ENCODE peak calls at places on chromosomes 4 and X, in four cellular contexts. M is trophoblast cell, F is H9, O is H1. L is an unnamed sample.
A peak's percentile ranks its signal among the peaks of the same experiment; 100 is the strongest.

GRCh38 chr4:181504846-181505374 is 738.3 kb upstream of the TENM3 start:
- DNase-seq in M (no peak), F (no peak), O (no peak), L (no peak)

GRCh38 chrX:10112510-10112909 is 44.3 kb upstream of the CLCN4 start:
- DNase-seq in M (no peak), F (no peak), O (no peak), L (no peak)

GRCh38 chr4:6342530-6343293 is 73.1 kb downstream of the WFS1 start:
- DNase-seq in M (no peak), F (no peak), O (no peak), L (no peak)

GRCh38 chrX:153649178-153649914 is 2.3 kb downstream of the DUSP9 start:
- DNase-seq in M (peak; percentile 69), F (peak; percentile 76), O (no peak), L (no peak)

GRCh38 chrX:23398570-23398969 is 63.9 kb downstream of the PTCHD1 start:
- DNase-seq in M (no peak), F (no peak), O (no peak), L (no peak)

GRCh38 chr4:150818661-150819060 is 196.4 kb downstream of the LRBA start:
- DNase-seq in M (no peak), F (no peak), O (no peak), L (peak; percentile 67)

GRCh38 chr4:78058591-78059523 is 1.7 kb downstream of the FRAS1 start:
- DNase-seq in M (peak; percentile 54), F (peak; percentile 72), O (peak; percentile 21), L (peak; percentile 36)

GRCh38 chr4:168731006-168731636 is 234.3 kb downstream of the PALLD start:
- DNase-seq in M (no peak), F (no peak), O (no peak), L (peak; percentile 91)

GRCh38 chrX:2507904-2508630 is 7.3 kb upstream of the DHRSX start:
- DNase-seq in M (no peak), F (no peak), O (no peak), L (no peak)

GRCh38 chr4:138659640-138660325 is 355.8 kb upstream of the NOCT start:
- DNase-seq in M (no peak), F (peak; percentile 71), O (peak; percentile 75), L (no peak)

GRCh38 chr4:164229255-164229654 is 524.7 kb upstream of the SMIM31 start:
- DNase-seq in M (no peak), F (no peak), O (no peak), L (no peak)

GRCh38 chr4:96739101-96739500 is 899.2 kb downstream of the PDHA2 start:
- DNase-seq in M (no peak), F (no peak), O (no peak), L (no peak)

GRCh38 chr4:96742332-96743014 is 902.6 kb downstream of the PDHA2 start:
- DNase-seq in M (no peak), F (no peak), O (no peak), L (no peak)
- H2BK12ac ChIP-seq in M (no peak overlapping the region), F (no peak overlapping the region), O (no peak overlapping the region), L (no peak overlapping the region)

GRCh38 chr4:8411351-8412180 is 29.0 kb downstream of the ACOX3 start:
- DNase-seq in M (no peak), F (no peak), O (no peak), L (no peak)
- H2BK12ac ChIP-seq in M (no peak overlapping the region), F (no peak overlapping the region), O (no peak overlapping the region), L (no peak overlapping the region)

DNA sequence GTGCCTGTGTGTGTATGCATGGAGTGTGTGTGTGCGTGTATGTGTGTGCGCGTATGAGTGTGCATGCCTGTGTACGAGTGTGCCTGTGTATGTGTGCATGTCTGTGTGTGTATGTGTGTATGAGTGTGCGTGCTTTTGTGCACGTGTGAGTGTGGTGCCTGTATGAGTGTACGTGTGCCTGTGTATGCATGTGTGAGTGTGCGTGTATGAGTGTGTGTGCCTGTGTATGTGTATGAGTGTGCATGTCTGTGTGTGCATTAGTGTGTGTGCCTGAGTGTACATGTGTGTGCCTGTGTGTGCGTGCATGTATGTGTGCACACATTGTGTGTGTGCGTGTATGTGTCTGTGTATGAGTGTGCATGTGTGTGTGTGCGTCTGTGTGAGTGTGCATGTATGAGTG is 5.7 kb downstream of the DOK7 start:
- DNase-seq in M (no peak), F (no peak), O (no peak), L (no peak)
- H2BK12ac ChIP-seq in M (no peak overlapping the region), F (no peak overlapping the region), O (peak overlapping the region; percentile 70), L (no peak overlapping the region)

GRCh38 chr4:1366371-1367229 is 19.6 kb downstream of the UVSSA start:
- DNase-seq in M (no peak), F (no peak), O (no peak), L (no peak)
- H2BK12ac ChIP-seq in M (no peak overlapping the region), F (no peak overlapping the region), O (no peak overlapping the region), L (no peak overlapping the region)

DNA sequence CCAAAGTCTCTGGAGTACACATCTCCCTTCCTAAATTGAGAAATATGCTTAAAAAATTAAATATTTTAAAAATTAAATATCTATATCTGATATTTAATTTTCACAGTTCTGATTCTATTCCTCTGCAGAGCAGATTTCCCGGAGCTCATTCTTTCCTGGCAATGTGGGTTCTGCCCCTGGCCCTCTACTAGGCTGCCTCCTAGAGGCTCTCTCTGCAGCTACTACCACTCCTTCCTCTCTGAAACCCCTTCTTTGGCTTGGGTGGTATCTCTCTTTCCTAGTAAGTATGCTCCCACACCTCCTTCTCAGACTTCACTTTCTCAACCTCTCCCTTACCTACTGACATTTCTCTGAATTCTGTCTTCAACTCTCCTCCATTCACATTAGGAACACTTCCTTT is 45.3 kb downstream of the RPGR start:
- DNase-seq in M (peak; percentile 13), F (no peak), O (no peak), L (peak; percentile 13)
- H2BK12ac ChIP-seq in M (no peak overlapping the region), F (no peak overlapping the region), O (no peak overlapping the region), L (no peak overlapping the region)